ENCODE peak calls at places on chromosomes 6 and 20, in eight cellular contexts. One of them, this sample, is unnamed.

GRCh38 chr6:148857817-148858390 is 111.1 kb downstream of the UST start:
- DNase-seq in H54: no peak
- DNase-seq in esophagus squamous epithelium: no peak
- DNase-seq in IMR-90: peak
- DNase-seq in A549: no peak
- DNase-seq in NB4: no peak
- DNase-seq in heart left ventricle: no peak
- DNase-seq in H1: no peak
- DNase-seq in this sample: no peak

GRCh38 chr20:25032478-25033183 is 25.3 kb downstream of the ACSS1 start:
- DNase-seq in H54: no peak
- DNase-seq in NB4: no peak
- DNase-seq in A549: no peak
- DNase-seq in heart left ventricle: peak
- DNase-seq in IMR-90: no peak
- DNase-seq in H1: no peak
- DNase-seq in esophagus squamous epithelium: no peak
- DNase-seq in this sample: no peak

GRCh38 chr6:1335367-1336037 is 23.6 kb downstream of the FOXQ1 start:
- DNase-seq in H54: no peak
- DNase-seq in A549: peak
- DNase-seq in heart left ventricle: peak
- DNase-seq in H1: no peak
- DNase-seq in esophagus squamous epithelium: no peak
- DNase-seq in IMR-90: peak
- DNase-seq in NB4: peak
- DNase-seq in this sample: no peak

GRCh38 chr20:62362991-62363919 is 3.9 kb downstream of the LAMA5 start:
- DNase-seq in A549: peak
- DNase-seq in esophagus squamous epithelium: no peak
- DNase-seq in NB4: no peak
- DNase-seq in heart left ventricle: peak
- DNase-seq in H1: peak
- DNase-seq in H54: no peak
- DNase-seq in IMR-90: no peak
- DNase-seq in this sample: no peak

GRCh38 chr20:50304883-50305635 is 114.4 kb downstream of the CEBPB start:
- DNase-seq in H54: no peak
- DNase-seq in heart left ventricle: peak
- DNase-seq in IMR-90: peak
- DNase-seq in esophagus squamous epithelium: no peak
- DNase-seq in A549: no peak
- DNase-seq in NB4: no peak
- DNase-seq in H1: no peak
- DNase-seq in this sample: no peak

GRCh38 chr6:149107520-149107919 is 210.0 kb upstream of the TAB2 start:
- DNase-seq in IMR-90: no peak
- DNase-seq in H1: no peak
- DNase-seq in heart left ventricle: no peak
- DNase-seq in A549: no peak
- DNase-seq in esophagus squamous epithelium: no peak
- DNase-seq in H54: no peak
- DNase-seq in NB4: no peak
- DNase-seq in this sample: no peak

GRCh38 chr20:34581341-34582189 is 23.0 kb downstream of the MAP1LC3A start:
- DNase-seq in esophagus squamous epithelium: no peak
- DNase-seq in A549: no peak
- DNase-seq in H54: no peak
- DNase-seq in heart left ventricle: no peak
- DNase-seq in H1: no peak
- DNase-seq in IMR-90: peak
- DNase-seq in NB4: no peak
- DNase-seq in this sample: no peak

GRCh38 chr6:40328376-40328987 is 258.7 kb downstream of the LRFN2 start:
- DNase-seq in heart left ventricle: no peak
- DNase-seq in H54: no peak
- DNase-seq in H1: peak
- DNase-seq in A549: peak
- DNase-seq in IMR-90: no peak
- DNase-seq in NB4: no peak
- DNase-seq in esophagus squamous epithelium: no peak
- DNase-seq in this sample: peak

GRCh38 chr6:136696238-136696637 is 96.0 kb downstream of the MAP3K5 start:
- DNase-seq in heart left ventricle: no peak
- DNase-seq in H54: no peak
- DNase-seq in NB4: peak
- DNase-seq in esophagus squamous epithelium: no peak
- DNase-seq in IMR-90: peak
- DNase-seq in A549: no peak
- DNase-seq in H1: no peak
- DNase-seq in this sample: no peak
- TF ChIP-seq POLR2A in heart left ventricle: no peak
- TF ChIP-seq POLR2A in H54: no peak
- TF ChIP-seq POLR2A in NB4: no peak
- TF ChIP-seq POLR2A in esophagus squamous epithelium: no peak
- TF ChIP-seq POLR2A in IMR-90: no peak
- TF ChIP-seq POLR2A in A549: no peak
- TF ChIP-seq POLR2A in H1: no peak
- TF ChIP-seq POLR2A in this sample: no peak

GRCh38 chr20:35724321-35725230 is 17.5 kb downstream of the RBM39 start:
- DNase-seq in H54: no peak
- DNase-seq in NB4: no peak
- DNase-seq in A549: no peak
- DNase-seq in H1: no peak
- DNase-seq in heart left ventricle: no peak
- DNase-seq in esophagus squamous epithelium: no peak
- DNase-seq in IMR-90: no peak
- DNase-seq in this sample: no peak
- TF ChIP-seq POLR2A in H54: no peak
- TF ChIP-seq POLR2A in NB4: no peak
- TF ChIP-seq POLR2A in A549: no peak
- TF ChIP-seq POLR2A in H1: peak
- TF ChIP-seq POLR2A in heart left ventricle: no peak
- TF ChIP-seq POLR2A in esophagus squamous epithelium: no peak
- TF ChIP-seq POLR2A in IMR-90: no peak
- TF ChIP-seq POLR2A in this sample: peak

DNA sequence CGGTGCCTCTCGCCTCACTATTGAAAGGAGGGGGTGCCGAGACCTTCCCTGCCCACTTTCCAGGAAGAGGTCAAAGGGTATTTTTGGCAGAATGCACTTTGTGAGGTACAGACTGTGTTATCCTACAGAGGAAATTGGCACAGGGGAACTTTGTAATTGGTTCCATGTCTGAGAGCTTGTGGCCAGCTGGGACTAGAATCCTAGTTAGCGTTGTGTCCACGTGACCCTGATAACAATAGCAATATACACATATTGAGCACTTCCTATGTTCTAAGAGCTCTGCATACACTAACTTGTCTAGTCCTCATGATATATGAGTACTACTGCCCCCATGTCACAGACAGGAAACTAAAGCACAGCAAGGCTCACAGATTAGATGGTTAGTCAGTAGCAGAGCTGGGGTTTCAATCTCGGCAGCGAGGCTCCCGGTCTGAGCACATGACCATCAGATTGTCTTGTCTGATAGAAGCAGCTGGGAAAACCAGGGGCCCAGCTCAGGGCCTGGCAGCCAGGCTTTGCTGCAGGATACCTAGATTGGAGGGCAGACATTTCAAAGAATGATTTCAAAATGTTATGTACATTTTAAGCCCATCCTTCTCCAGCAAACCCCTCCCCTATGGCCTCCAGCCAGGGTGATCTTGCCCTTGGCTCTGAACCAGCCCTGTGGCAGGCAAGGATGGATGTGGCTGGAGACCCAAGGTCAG is 1.4 kb downstream of the MAPK13 start:
- DNase-seq in esophagus squamous epithelium: no peak
- DNase-seq in A549: no peak
- DNase-seq in heart left ventricle: no peak
- DNase-seq in IMR-90: peak
- DNase-seq in H1: no peak
- DNase-seq in H54: peak
- DNase-seq in NB4: no peak
- DNase-seq in this sample: peak
- TF ChIP-seq POLR2A in esophagus squamous epithelium: no peak
- TF ChIP-seq POLR2A in A549: no peak
- TF ChIP-seq POLR2A in heart left ventricle: no peak
- TF ChIP-seq POLR2A in IMR-90: no peak
- TF ChIP-seq POLR2A in H1: no peak
- TF ChIP-seq POLR2A in H54: no peak
- TF ChIP-seq POLR2A in NB4: no peak
- TF ChIP-seq POLR2A in this sample: no peak

GRCh38 chr20:36951198-36951976 is at the start of gene SAMHD1:
- DNase-seq in A549: peak
- DNase-seq in NB4: peak
- DNase-seq in H54: peak
- DNase-seq in IMR-90: peak
- DNase-seq in heart left ventricle: peak
- DNase-seq in esophagus squamous epithelium: peak
- DNase-seq in H1: peak
- DNase-seq in this sample: peak
- TF ChIP-seq POLR2A in A549: peak
- TF ChIP-seq POLR2A in NB4: peak
- TF ChIP-seq POLR2A in H54: peak
- TF ChIP-seq POLR2A in IMR-90: no peak
- TF ChIP-seq POLR2A in heart left ventricle: no peak
- TF ChIP-seq POLR2A in esophagus squamous epithelium: peak
- TF ChIP-seq POLR2A in H1: peak
- TF ChIP-seq POLR2A in this sample: peak

This sample was measured in erythroblast.